ENCODE peak calls at places on chromosome 17, in four cellular contexts. J is H1, H is K562, V is HepG2. B is an unnamed sample.

GRCh38 chr17:35315283-35315682 is 58.1 kb downstream of the SLFN11 start:
- DNase-seq in J (no peak), V (no peak), H (no peak), B (no peak)

GRCh38 chr17:69709441-69709840 is 294.9 kb downstream of the MAP2K6 start:
- DNase-seq in V (no peak), H (no peak), J (no peak), B (no peak)

GRCh38 chr17:20890338-20890737 is 152.5 kb downstream of the USP22 start:
- DNase-seq in H (no peak), J (no peak), V (no peak), B (no peak)

GRCh38 chr17:74431568-74432483 is at the start of gene GPRC5C:
- DNase-seq in H (peak), J (peak), V (peak), B (peak)

GRCh38 chr17:63823659-63824331 is 3.4 kb upstream of the PSMC5 start:
- DNase-seq in V (no peak), H (no peak), J (no peak), B (no peak)

GRCh38 chr17:28908640-28909098 is 5.8 kb upstream of the DHRS13 start:
- DNase-seq in J (no peak), H (no peak), V (peak), B (no peak)

GRCh38 chr17:8836821-8837426 is 30.6 kb downstream of the PIK3R6 start:
- DNase-seq in V (no peak), H (no peak), J (no peak), B (no peak)

GRCh38 chr17:76843703-76844484 is 24.3 kb upstream of the MGAT5B start:
- DNase-seq in J (no peak), H (no peak), V (no peak), B (no peak)

GRCh38 chr17:31858647-31859486 is at the start of gene COPRS:
- DNase-seq in V (peak), H (peak), J (peak), B (peak)

GRCh38 chr17:15930426-15930825 is 14.5 kb upstream of the ADORA2B start:
- DNase-seq in H (no peak), J (no peak), V (no peak), B (no peak)

GRCh38 chr17:41535764-41536481 is 7.8 kb upstream of the KRT19 start:
- DNase-seq in H (no peak), J (no peak), V (no peak), B (no peak)

GRCh38 chr17:49819118-49819517 is 28.8 kb downstream of the TAC4 start:
- DNase-seq in V (no peak), J (no peak), H (no peak), B (no peak)

GRCh38 chr17:27384261-27384701 is 72.0 kb upstream of the KSR1 start:
- DNase-seq in J (no peak), H (no peak), V (no peak), B (no peak)

GRCh38 chr17:63848834-63849689 is 6.6 kb upstream of the SMARCD2 start:
- DNase-seq in H (peak), J (peak), V (peak), B (peak)

GRCh38 chr17:74478369-74479100 is 12.1 kb downstream of the CD300A start:
- DNase-seq in V (no peak), H (no peak), J (no peak), B (no peak)

GRCh38 chr17:5931611-5932010 is 138.6 kb upstream of the WSCD1 start:
- DNase-seq in H (no peak), J (no peak), V (no peak), B (no peak)

GRCh38 chr17:70752966-70753467 is 583.7 kb downstream of the KCNJ2 start:
- DNase-seq in J (no peak), H (no peak), V (no peak), B (no peak)

GRCh38 chr17:48693178-48693577 is 29.1 kb downstream of the PRAC1 start:
- DNase-seq in H (no peak), J (no peak), V (no peak), B (no peak)

GRCh38 chr17:60154616-60155426 is 5.0 kb downstream of the CA4 start:
- DNase-seq in H (no peak), V (no peak), J (no peak), B (no peak)

GRCh38 chr17:27216836-27217235 is 77.1 kb upstream of the WSB1 start:
- DNase-seq in J (no peak), V (no peak), H (no peak), B (no peak)

GRCh38 chr17:27907976-27908558 is 14.9 kb upstream of the LYRM9 start:
- DNase-seq in V (no peak), J (no peak), H (no peak), B (no peak)

GRCh38 chr17:41812176-41813038 is at the start of gene FKBP10:
- DNase-seq in J (peak), H (peak), V (peak), B (peak)

GRCh38 chr17:31631759-31632158 is 227.3 kb downstream of the COPRS start:
- DNase-seq in V (no peak), H (no peak), J (no peak), B (no peak)

GRCh38 chr17:76528528-76529223 is 8.8 kb downstream of the CYGB start:
- DNase-seq in J (no peak), H (peak), V (no peak), B (no peak)

GRCh38 chr17:76199466-76199865 is 40.8 kb downstream of the RNF157 start:
- DNase-seq in H (no peak), J (no peak), V (no peak), B (no peak)

GRCh38 chr17:1241904-1242303 is 28.3 kb upstream of the BHLHA9 start:
- DNase-seq in J (no peak), V (no peak), H (no peak), B (no peak)

GRCh38 chr17:15236281-15237105 is 28.6 kb downstream of the PMP22 start:
- DNase-seq in V (no peak), H (no peak), J (no peak), B (no peak)

GRCh38 chr17:76826290-76827138 is 41.7 kb upstream of the MGAT5B start:
- DNase-seq in V (no peak), H (no peak), J (no peak), B (no peak)

GRCh38 chr17:57140321-57140720 is 55.3 kb downstream of the AKAP1 start:
- DNase-seq in V (no peak), H (no peak), J (no peak), B (no peak)

GRCh38 chr17:42673885-42674754 is 2.7 kb downstream of the PLEKHH3 start:
- DNase-seq in J (no peak), V (peak), H (peak), B (peak)

GRCh38 chr17:37358098-37358829 is 17.5 kb upstream of the C17orf78 start:
- DNase-seq in H (peak), J (peak), V (peak), B (peak)

GRCh38 chr17:43905400-43905984 is 1.8 kb downstream of the MPP2 start:
- DNase-seq in H (no peak), J (no peak), V (no peak), B (no peak)

GRCh38 chr17:43908111-43908721 is 880 bp upstream of the MPP2 start:
- DNase-seq in J (no peak), V (no peak), H (peak), B (peak)

GRCh38 chr17:43907425-43907981 is at the start of gene MPP2:
- DNase-seq in J (no peak), H (peak), V (peak), B (peak)

GRCh38 chr17:43906951-43907424 is 348 bp downstream of the MPP2 start:
- DNase-seq in J (no peak), H (peak), V (no peak), B (peak)

GRCh38 chr17:43905985-43906852 is 1.1 kb downstream of the MPP2 start:
- DNase-seq in H (peak), V (peak), J (no peak), B (peak)
- TF ChIP-seq ATF2 in H (no peak), V (no peak), J (peak), B (no peak)

GRCh38 chr17:33598795-33599194 is 305.7 kb upstream of the ASIC2 start:
- DNase-seq in V (no peak), H (no peak), J (no peak), B (no peak)
- TF ChIP-seq JUN in V (no peak), H (no peak), J (no peak), B (no peak)

DNA sequence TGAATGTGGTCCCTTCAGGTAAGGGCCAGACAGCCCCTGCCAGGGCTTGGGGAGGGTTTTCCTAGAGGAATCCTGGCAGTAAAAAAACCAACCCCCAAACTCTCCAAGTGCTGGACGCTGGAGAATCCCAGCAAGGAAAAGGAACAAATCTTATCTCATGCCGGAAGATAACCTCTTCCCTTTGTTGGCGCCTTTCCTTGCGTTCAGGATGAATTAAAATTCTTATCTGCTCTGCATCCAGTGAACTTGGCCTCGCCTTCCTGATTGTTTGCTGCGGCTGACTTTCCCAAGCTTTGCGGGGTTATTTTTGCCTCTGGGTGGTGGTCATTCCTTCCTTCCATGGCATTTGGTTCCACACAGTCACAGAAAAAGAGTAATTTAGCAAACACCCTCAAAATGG is 77.6 kb downstream of the MRC2 start:
- DNase-seq in H (no peak), V (no peak), J (no peak), B (no peak)
- TF ChIP-seq ATF2 in H (no peak), V (no peak), J (no peak), B (no peak)

GRCh38 chr17:73145641-73146040 is 19.2 kb upstream of the SSTR2 start:
- DNase-seq in J (no peak), V (no peak), H (no peak), B (no peak)

GRCh38 chr17:73139296-73139695 is 25.5 kb upstream of the SSTR2 start:
- DNase-seq in J (no peak), V (no peak), H (no peak), B (no peak)

GRCh38 chr17:73141411-73141810 is 23.4 kb upstream of the SSTR2 start:
- DNase-seq in H (no peak), J (no peak), V (no peak), B (no peak)

GRCh38 chr17:73140531-73140930 is 24.3 kb upstream of the SSTR2 start:
- DNase-seq in H (no peak), V (no peak), J (no peak), B (no peak)

DNA sequence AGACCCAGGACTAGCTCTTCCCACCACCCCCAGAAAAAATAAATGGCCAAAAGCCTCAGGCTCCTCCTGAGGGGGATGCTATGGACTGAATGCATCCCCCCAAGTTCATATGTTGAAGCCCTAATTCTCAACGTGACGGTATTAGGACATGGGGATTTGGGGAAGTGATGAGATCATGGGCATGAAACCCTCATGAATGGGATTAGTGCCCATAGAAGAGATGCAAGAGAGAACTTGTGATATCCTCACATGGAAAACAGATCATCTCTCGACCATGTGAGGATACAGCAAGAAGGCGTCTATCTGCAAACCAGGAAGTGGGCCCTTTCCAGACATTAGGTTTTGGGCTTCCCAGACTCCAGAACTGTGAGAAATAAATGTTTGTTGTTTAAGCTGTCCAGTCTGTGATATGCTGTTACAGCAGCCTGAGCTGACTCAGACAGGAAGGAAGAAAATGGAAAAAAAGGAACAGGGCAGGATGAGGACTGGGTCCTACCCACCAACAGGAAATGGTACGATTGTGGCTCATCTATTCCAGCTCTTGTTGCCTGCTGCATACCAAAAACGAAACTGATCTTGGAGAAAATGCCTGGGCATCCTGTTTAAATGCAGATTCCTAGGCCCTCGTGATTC is 21.9 kb upstream of the SSTR2 start:
- DNase-seq in J (no peak), H (no peak), V (no peak), B (no peak)
- TF ChIP-seq JUN in J (no peak), H (no peak), V (no peak), B (no peak)

GRCh38 chr17:65438708-65439294 is 122.6 kb downstream of the AXIN2 start:
- DNase-seq in V (peak), H (no peak), J (no peak), B (no peak)
- TF ChIP-seq ATF2 in V (no peak), H (no peak), J (no peak), B (no peak)

DNA sequence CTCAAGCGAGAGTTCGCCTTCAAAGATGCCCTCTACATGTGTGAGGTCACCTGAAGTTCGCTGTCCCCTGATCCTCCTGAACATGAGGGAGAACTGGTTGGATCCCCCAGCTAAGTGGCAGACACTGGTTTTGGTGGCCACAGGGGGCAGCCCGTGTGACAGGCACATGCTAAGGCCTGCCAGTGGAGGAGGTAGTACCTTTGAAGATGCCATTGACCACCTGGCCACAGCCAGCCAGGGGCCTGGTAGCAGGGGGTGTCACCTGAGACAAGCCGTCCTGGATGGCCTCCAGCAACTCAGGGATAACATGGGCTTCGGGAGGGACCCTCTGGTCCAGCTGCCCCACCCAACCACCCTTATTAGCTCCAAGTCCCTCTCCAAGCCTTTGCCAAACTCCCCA is 7.3 kb upstream of the ALDH3A1 start:
- DNase-seq in J (no peak), V (no peak), H (no peak), B (no peak)
- TF ChIP-seq JUN in J (no peak), V (no peak), H (no peak), B (no peak)

GRCh38 chr17:81960130-81960958 is 643 bp downstream of the NOTUM start:
- DNase-seq in J (no peak), V (no peak), H (peak), B (no peak)

GRCh38 chr17:81958633-81959342 is 2.2 kb downstream of the NOTUM start:
- DNase-seq in J (no peak), H (peak), V (no peak), B (no peak)

GRCh38 chr17:81961087-81961514 is at the start of gene NOTUM:
- DNase-seq in V (peak), J (no peak), H (peak), B (peak)

GRCh38 chr17:81957691-81958432 is 3.1 kb downstream of the NOTUM start:
- DNase-seq in V (no peak), J (no peak), H (no peak), B (no peak)

DNA sequence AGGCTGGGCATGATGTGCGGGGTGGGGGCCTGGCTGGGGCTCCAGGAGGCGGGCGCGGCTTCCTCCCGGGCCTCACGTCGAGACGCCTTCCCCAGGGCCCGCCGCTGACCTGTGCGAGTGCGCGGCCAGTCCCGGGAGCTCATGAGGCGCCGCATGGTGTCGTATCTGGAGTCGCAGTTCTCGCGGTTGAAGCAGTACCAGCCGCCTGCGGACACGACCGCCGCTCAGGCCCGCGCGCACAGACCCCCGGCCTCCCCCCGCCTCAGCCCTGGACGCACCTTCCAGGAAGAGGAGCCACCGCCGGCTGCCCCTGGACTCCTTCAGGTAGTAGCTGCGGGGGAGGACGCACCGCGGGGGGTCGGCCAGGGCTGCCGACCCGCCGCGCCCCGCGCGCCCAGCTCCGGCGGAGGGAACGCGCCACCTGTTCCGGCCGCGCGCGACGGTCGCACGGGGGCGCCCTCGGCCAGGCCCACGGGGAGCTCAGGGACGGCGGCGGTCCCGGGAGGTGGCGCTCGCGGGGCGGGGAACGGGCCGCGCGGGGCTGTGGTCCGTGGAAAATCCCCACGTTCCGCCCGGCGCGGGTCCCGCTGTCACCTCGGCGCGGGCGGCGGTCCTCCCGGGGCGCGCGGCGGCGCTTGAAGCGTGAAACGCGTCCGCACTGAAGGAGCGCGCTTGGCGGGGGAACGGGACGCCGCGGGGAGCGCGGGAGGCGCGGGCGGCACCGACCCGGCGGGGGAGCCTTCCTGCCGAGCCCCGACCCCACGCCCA is 1.4 kb downstream of the NOTUM start:
- DNase-seq in H (peak), J (no peak), V (peak), B (peak)
- TF ChIP-seq ATF2 in H (no peak), J (no peak), V (peak), B (no peak)

GRCh38 chr17:46910179-46910927 is 12.6 kb upstream of the GOSR2 start:
- DNase-seq in V (no peak), H (no peak), J (no peak), B (no peak)
- TF ChIP-seq JUN in V (no peak), H (no peak), J (no peak), B (no peak)

GRCh38 chr17:39484178-39484577 is 22.9 kb downstream of the CDK12 start:
- DNase-seq in J (no peak), H (no peak), V (no peak), B (no peak)
- TF ChIP-seq ATF2 in J (no peak), H (no peak), V (no peak), B (no peak)